ENCODE peak calls at places on chromosomes 4 and X, in nine cellular contexts. M is IMR-90, P is A549, C is neuronal stem cell, I is mesendoderm, J is fibroblast of lung, L is OCI-LY7, O is HCT116, F is Karpas-422. R is an unnamed sample.

GRCh38 chr4:169854090-169854489 is 96.3 kb upstream of the HPF1 start:
- DNase-seq in F (no peak), P (no peak), L (no peak), J (no peak), O (no peak), C (no peak), I (no peak), M (no peak), R (peak; percentile 16)

GRCh38 chr4:137664055-137664405 is 131.7 kb upstream of the PCDH18 start:
- DNase-seq in C (no peak), M (peak; percentile 85), J (peak; percentile 80), O (no peak), I (peak; percentile 71), L (no peak), F (no peak), P (no peak), R (no peak)

GRCh38 chr4:43330288-43330687 is 437.8 kb downstream of the GRXCR1 start:
- DNase-seq in P (no peak), M (peak; percentile 75), I (no peak), F (no peak), L (no peak), J (peak; percentile 74), C (no peak), O (no peak), R (no peak)

GRCh38 chr4:83207497-83208105 is 77.0 kb downstream of the COQ2 start:
- DNase-seq in P (peak; percentile 18), M (peak; percentile 67), I (peak; percentile 96), L (no peak), O (peak; percentile 83), C (no peak), J (peak; percentile 45), F (no peak), R (peak; percentile 88)

GRCh38 chrX:136495043-136495442 is 2.3 kb upstream of the HTATSF1 start:
- DNase-seq in L (no peak), M (no peak), I (no peak), C (no peak), F (peak; percentile 32), J (no peak), O (no peak), P (no peak), R (no peak)

GRCh38 chr4:77152421-77152820 is 4.6 kb upstream of the CCNG2 start:
- DNase-seq in F (peak; percentile 68), O (no peak), L (peak; percentile 58), J (peak; percentile 63), I (peak; percentile 75), C (no peak), M (peak; percentile 69), P (no peak), R (peak; percentile 85)

GRCh38 chr4:47465008-47465407 is 1.5 kb upstream of the COMMD8 start:
- DNase-seq in F (peak; percentile 89), J (no peak), I (no peak), O (no peak), C (no peak), M (no peak), L (peak; percentile 79), P (no peak), R (peak; percentile 59)

GRCh38 chr4:158630893-158631292 is 40.8 kb downstream of the C4orf46 start:
- DNase-seq in J (peak; percentile 47), P (no peak), O (no peak), F (no peak), M (peak; percentile 59), C (no peak), L (no peak), I (no peak), R (no peak)

GRCh38 chr4:123390846-123391456 is 5.6 kb upstream of the SPRY1 start:
- DNase-seq in O (peak; percentile 4), L (peak; percentile 66), I (peak; percentile 16), P (no peak), M (peak; percentile 32), J (peak; percentile 57), C (no peak), F (peak; percentile 67), R (no peak)

GRCh38 chrX:53288173-53288572 is 6.8 kb upstream of the IQSEC2 start:
- DNase-seq in P (no peak), O (no peak), F (no peak), M (no peak), J (peak; percentile 11), I (peak; percentile 83), C (peak; percentile 52), L (no peak), R (no peak)

GRCh38 chr4:3302164-3302785 is 9.5 kb downstream of the RGS12 start:
- DNase-seq in M (no peak), C (no peak), P (no peak), O (no peak), F (no peak), I (no peak), J (peak; percentile 31), L (no peak), R (no peak)

GRCh38 chrX:375181-376036 is 11.3 kb downstream of the PPP2R3B start:
- DNase-seq in L (no peak), I (no peak), P (no peak), C (no peak), O (no peak), J (no peak), M (no peak), F (no peak), R (no peak)
- H3K4me2 ChIP-seq in L (peak overlapping the region; percentile 73), I (no peak overlapping the region), P (no peak overlapping the region), C (peak overlapping the region; percentile 4), O (no peak overlapping the region), J (no peak overlapping the region), M (no peak overlapping the region), F (no peak overlapping the region), R (no peak overlapping the region)

GRCh38 chr4:7423801-7424552 is 10.8 kb downstream of the PSAPL1 start:
- DNase-seq in M (no peak), O (no peak), F (no peak), C (no peak), P (no peak), J (no peak), L (no peak), I (no peak), R (peak; percentile 43)

GRCh38 chr4:7425591-7426468 is 8.9 kb downstream of the PSAPL1 start:
- DNase-seq in F (no peak), M (no peak), L (no peak), C (no peak), O (no peak), I (no peak), P (no peak), J (no peak), R (no peak)

GRCh38 chr4:7426525-7427171 is 8.1 kb downstream of the PSAPL1 start:
- DNase-seq in J (no peak), P (no peak), I (no peak), O (no peak), L (no peak), C (no peak), F (no peak), M (no peak), R (no peak)

GRCh38 chr4:7424553-7425111 is 10.1 kb downstream of the PSAPL1 start:
- DNase-seq in L (no peak), C (no peak), P (no peak), J (no peak), O (no peak), I (no peak), M (no peak), F (no peak), R (no peak)

DNA sequence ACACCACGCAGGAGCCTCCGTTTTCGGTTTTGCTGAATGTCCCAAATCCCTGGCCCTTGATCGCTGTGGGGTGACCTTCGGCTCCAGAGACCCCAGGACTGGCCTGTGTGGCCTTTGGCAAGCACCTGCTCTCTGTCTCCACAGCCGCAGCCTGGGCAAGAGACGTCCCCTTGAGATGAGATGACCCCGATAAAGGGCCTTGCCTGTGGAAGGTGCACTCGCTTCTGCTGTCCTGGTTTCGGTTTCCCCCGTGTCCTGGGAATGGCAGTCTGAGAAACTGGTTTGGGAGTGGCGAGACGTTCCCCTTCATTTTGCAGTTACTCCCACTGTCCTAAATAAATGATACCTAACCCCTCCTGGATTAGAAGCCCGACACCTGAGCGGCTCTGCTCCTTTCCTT is 9.6 kb downstream of the PSAPL1 start:
- DNase-seq in O (no peak), L (no peak), F (no peak), J (no peak), C (no peak), P (no peak), I (no peak), M (no peak), R (no peak)
- H3K4me2 ChIP-seq in O (no peak overlapping the region), L (no peak overlapping the region), F (no peak overlapping the region), J (no peak overlapping the region), C (no peak overlapping the region), P (no peak overlapping the region), I (no peak overlapping the region), M (no peak overlapping the region), R (no peak overlapping the region)

GRCh38 chr4:74906771-74907170 is 26.1 kb upstream of the PARM1 start:
- DNase-seq in L (no peak), I (no peak), O (no peak), J (no peak), F (no peak), P (no peak), C (no peak), M (no peak), R (no peak)

GRCh38 chr4:74904509-74904908 is 28.4 kb upstream of the PARM1 start:
- DNase-seq in L (no peak), I (peak; percentile 11), F (no peak), J (no peak), M (no peak), C (no peak), O (no peak), P (no peak), R (no peak)

GRCh38 chr4:74896595-74896994 is 36.3 kb upstream of the PARM1 start:
- DNase-seq in I (no peak), P (no peak), L (no peak), J (no peak), M (no peak), C (no peak), F (no peak), O (no peak), R (no peak)

GRCh38 chr4:74897390-74897789 is 35.5 kb upstream of the PARM1 start:
- DNase-seq in C (no peak), L (no peak), O (peak; percentile 6), J (no peak), M (no peak), P (no peak), F (no peak), I (no peak), R (no peak)

DNA sequence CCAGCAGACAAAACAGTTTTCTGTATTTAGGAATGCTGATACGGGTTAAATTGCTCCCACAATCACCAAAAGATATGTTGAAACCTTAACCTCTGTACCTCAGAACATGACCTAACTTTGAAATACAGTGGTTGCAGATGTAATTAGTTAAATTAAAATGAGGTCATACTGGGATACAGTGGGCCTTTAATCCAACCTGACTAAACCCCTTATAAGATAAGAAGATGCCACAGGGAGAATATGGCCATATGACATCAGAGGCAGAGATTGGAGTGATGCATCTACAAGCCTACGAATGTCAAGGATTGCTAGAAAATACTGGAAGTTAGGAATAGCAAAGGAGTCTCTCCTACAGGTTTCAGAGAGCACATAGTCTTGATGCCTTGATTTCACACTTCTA is 32.1 kb upstream of the PARM1 start:
- DNase-seq in O (no peak), F (no peak), M (no peak), P (no peak), I (no peak), L (no peak), J (no peak), C (no peak), R (no peak)
- H3K4me2 ChIP-seq in O (no peak overlapping the region), F (no peak overlapping the region), M (no peak overlapping the region), P (no peak overlapping the region), I (no peak overlapping the region), L (no peak overlapping the region), J (no peak overlapping the region), C (no peak overlapping the region), R (no peak overlapping the region)

DNA sequence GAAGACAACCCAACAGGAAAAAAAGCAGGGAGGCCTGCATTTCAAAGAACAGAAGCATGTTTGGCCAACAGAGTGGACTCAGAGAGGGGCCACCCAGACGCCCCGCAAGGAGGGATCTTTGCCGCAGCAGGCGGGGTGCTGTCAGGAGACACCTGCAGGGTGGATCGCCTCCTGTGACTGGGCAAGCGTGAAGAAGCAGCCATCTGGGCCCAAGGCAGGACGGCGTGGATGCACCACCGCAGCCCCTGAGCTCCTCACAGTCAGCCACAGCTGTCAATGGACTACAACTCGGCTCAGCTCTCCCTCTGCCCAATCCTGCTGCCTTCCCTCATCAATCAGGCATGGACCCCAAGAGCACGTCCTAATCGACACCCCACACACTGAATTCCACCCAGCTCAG is 32.0 kb upstream of the MAN2B2 start:
- DNase-seq in P (no peak), M (no peak), C (no peak), F (no peak), J (no peak), I (no peak), L (no peak), O (no peak), R (no peak)
- H3K4me2 ChIP-seq in P (no peak overlapping the region), M (no peak overlapping the region), C (no peak overlapping the region), F (no peak overlapping the region), J (no peak overlapping the region), I (no peak overlapping the region), L (no peak overlapping the region), O (no peak overlapping the region), R (no peak overlapping the region)

R was measured in PC-9.